ENCODE peak calls at places on chromosome 16, in nine cellular contexts. K is T-helper 2 cell; D is activated CD4-positive, alpha-beta T cell treated with anti-CD3 and anti-CD28 coated beads, Interleukin-2, amount 50 U/mL, for 1 hour; E is HEK293T; I is SK-N-MC; G is uterus; O is lung; T is amniotic stem cell; A is posterior cingulate gyrus. S is an unnamed sample.

GRCh38 chr16:65120811-65121721 is 797 bp downstream of the CDH11 start:
- DNase-seq in A (peak; percentile 29), I (no peak), G (peak; percentile 43), O (no peak), E (no peak), T (no peak), D (no peak), K (no peak), S (no peak)

GRCh38 chr16:72072514-72073342 is 9.7 kb downstream of the HPR start:
- DNase-seq in O (no peak), G (no peak), T (no peak), A (no peak), I (no peak), K (no peak), D (no peak), E (no peak), S (no peak)

GRCh38 chr16:4611337-4612023 is 3.2 kb downstream of the UBALD1 start:
- DNase-seq in D (no peak), A (no peak), O (no peak), E (no peak), K (no peak), T (no peak), G (no peak), I (no peak), S (no peak)

GRCh38 chr16:49268667-49269066 is 13.0 kb downstream of the CBLN1 start:
- DNase-seq in D (no peak), E (no peak), G (no peak), K (no peak), I (no peak), T (no peak), A (no peak), O (no peak), S (no peak)

GRCh38 chr16:85286970-85287814 is 174.9 kb upstream of the CIBAR2 start:
- DNase-seq in T (no peak), I (no peak), G (no peak), O (peak; percentile 36), D (no peak), A (peak; percentile 75), E (no peak), K (no peak), S (peak; percentile 52)

GRCh38 chr16:10606607-10607006 is 26.2 kb upstream of the EMP2 start:
- DNase-seq in A (no peak), T (no peak), G (no peak), K (no peak), O (no peak), E (no peak), I (no peak), D (no peak), S (no peak)

GRCh38 chr16:85601730-85602401 is 11.3 kb upstream of the GSE1 start:
- DNase-seq in D (no peak), T (no peak), A (no peak), O (no peak), I (no peak), G (peak; percentile 41), K (no peak), E (no peak), S (no peak)

GRCh38 chr16:4787627-4788482 is at the start of gene SEPTIN12:
- DNase-seq in O (no peak), D (no peak), E (no peak), I (no peak), A (no peak), T (no peak), G (no peak), K (no peak), S (no peak)

GRCh38 chr16:87492721-87493554 is at the start of gene ZCCHC14:
- DNase-seq in O (peak; percentile 99), K (peak; percentile 98), A (peak; percentile 99), G (peak; percentile 99), I (peak; percentile 40), T (peak; percentile 94), E (peak; percentile 96), D (peak; percentile 99), S (peak; percentile 99)

GRCh38 chr16:55370762-55371482 is 46.9 kb downstream of the IRX6 start:
- DNase-seq in G (peak; percentile 27), T (peak; percentile 16), K (no peak), I (no peak), D (no peak), A (peak; percentile 77), E (peak; percentile 63), O (peak; percentile 50), S (peak; percentile 19)

GRCh38 chr16:79723583-79724168 is 123.1 kb upstream of the MAF start:
- DNase-seq in D (no peak), O (no peak), T (no peak), A (no peak), E (no peak), K (no peak), I (no peak), G (no peak), S (no peak)

GRCh38 chr16:52569701-52570100 is 22.8 kb upstream of the TOX3 start:
- DNase-seq in D (no peak), I (no peak), G (no peak), A (no peak), T (no peak), K (no peak), O (no peak), E (no peak), S (no peak)

GRCh38 chr16:89257281-89257731 is 39.8 kb downstream of the ZNF778 start:
- DNase-seq in D (no peak), E (no peak), T (no peak), I (no peak), A (no peak), K (no peak), O (no peak), G (no peak), S (no peak)

GRCh38 chr16:81900456-81900855 is 110.8 kb downstream of the SDR42E1 start:
- DNase-seq in I (no peak), T (no peak), O (no peak), D (no peak), A (no peak), G (no peak), E (no peak), K (no peak), S (no peak)

GRCh38 chr16:83002351-83003334 is 375.9 kb downstream of the CDH13 start:
- DNase-seq in K (no peak), G (no peak), A (no peak), D (no peak), E (no peak), I (no peak), O (no peak), T (no peak), S (no peak)

GRCh38 chr16:11136600-11136999 is 119.4 kb downstream of the SOCS1 start:
- DNase-seq in T (no peak), I (peak; percentile 68), E (no peak), K (no peak), A (no peak), O (no peak), D (no peak), G (no peak), S (no peak)

GRCh38 chr16:57092786-57093301 is 461 bp downstream of the CPNE2 start:
- DNase-seq in O (no peak), T (no peak), A (no peak), E (peak; percentile 72), G (peak; percentile 40), K (peak; percentile 32), D (peak; percentile 46), I (no peak), S (peak; percentile 77)

GRCh38 chr16:2085669-2086068 is 37.9 kb downstream of the TSC2 start:
- DNase-seq in D (no peak), I (no peak), E (no peak), G (no peak), A (no peak), O (no peak), T (no peak), K (no peak), S (no peak)

GRCh38 chr16:84593825-84594724 is 23.8 kb downstream of the COTL1 start:
- DNase-seq in E (no peak), T (no peak), A (peak; percentile 44), D (peak; percentile 75), I (no peak), G (peak; percentile 42), K (peak; percentile 95), O (peak; percentile 55), S (no peak)

S was measured in frontal cortex.